ENCODE peak calls at places on chromosomes 12 and 14, in five cellular contexts. One of them, this sample, is unnamed. For H3K4me1, the result is how much of the 10 kb centered on the place peaks cover.

GRCh38 chr12:14959126-14959440 is 2.3 kb downstream of the ARHGDIB start:
- DNase-seq in tibial nerve: no peak
- DNase-seq in RWPE2: no peak
- DNase-seq in fibroblast of lung: no peak
- DNase-seq in uterus: no peak
- DNase-seq in this sample: no peak

GRCh38 chr12:61018571-61018970 is 1241.6 kb upstream of the USP15 start:
- DNase-seq in tibial nerve: no peak
- DNase-seq in fibroblast of lung: no peak
- DNase-seq in RWPE2: no peak
- DNase-seq in uterus: no peak
- DNase-seq in this sample: no peak

GRCh38 chr12:124172646-124173045 is 122.2 kb upstream of the RFLNA start:
- DNase-seq in tibial nerve: no peak
- DNase-seq in fibroblast of lung: peak
- DNase-seq in RWPE2: no peak
- DNase-seq in uterus: no peak
- DNase-seq in this sample: no peak

GRCh38 chr12:94771741-94772140 is 121.4 kb upstream of the TMCC3 start:
- DNase-seq in tibial nerve: no peak
- DNase-seq in RWPE2: no peak
- DNase-seq in uterus: no peak
- DNase-seq in fibroblast of lung: no peak
- DNase-seq in this sample: no peak

GRCh38 chr12:54163147-54163546 is 25.6 kb downstream of the SMUG1 start:
- DNase-seq in uterus: no peak
- DNase-seq in fibroblast of lung: no peak
- DNase-seq in tibial nerve: no peak
- DNase-seq in RWPE2: no peak
- DNase-seq in this sample: no peak

GRCh38 chr12:52683575-52684300 is 3.5 kb upstream of the KRT1 start:
- DNase-seq in tibial nerve: no peak
- DNase-seq in uterus: no peak
- DNase-seq in RWPE2: no peak
- DNase-seq in fibroblast of lung: no peak
- DNase-seq in this sample: no peak

GRCh38 chr12:82027612-82028011 is 268.5 kb upstream of the PPFIA2 start:
- DNase-seq in RWPE2: no peak
- DNase-seq in fibroblast of lung: no peak
- DNase-seq in uterus: no peak
- DNase-seq in tibial nerve: no peak
- DNase-seq in this sample: no peak

GRCh38 chr14:100731846-100732765 is 5.4 kb downstream of the DLK1 start:
- DNase-seq in tibial nerve: no peak
- DNase-seq in fibroblast of lung: no peak
- DNase-seq in RWPE2: peak
- DNase-seq in uterus: no peak
- DNase-seq in this sample: no peak

GRCh38 chr14:57478050-57478449 is 15.6 kb downstream of the CCDC198 start:
- DNase-seq in fibroblast of lung: no peak
- DNase-seq in tibial nerve: no peak
- DNase-seq in RWPE2: no peak
- DNase-seq in uterus: no peak
- DNase-seq in this sample: no peak

GRCh38 chr12:91763654-91764439 is 381.8 kb downstream of the BTG1 start:
- DNase-seq in uterus: no peak
- DNase-seq in RWPE2: no peak
- DNase-seq in fibroblast of lung: no peak
- DNase-seq in tibial nerve: no peak
- DNase-seq in this sample: no peak

GRCh38 chr12:120581998-120582397 is 796 bp upstream of the POP5 start:
- DNase-seq in tibial nerve: no peak
- DNase-seq in fibroblast of lung: no peak
- DNase-seq in uterus: no peak
- DNase-seq in RWPE2: no peak
- DNase-seq in this sample: no peak

GRCh38 chr14:49303952-49304516 is 282.1 kb downstream of the RPS29 start:
- DNase-seq in RWPE2: no peak
- DNase-seq in fibroblast of lung: peak
- DNase-seq in uterus: no peak
- DNase-seq in tibial nerve: peak
- DNase-seq in this sample: no peak

GRCh38 chr12:80268924-80269749 is 169.8 kb downstream of the OTOGL start:
- DNase-seq in tibial nerve: no peak
- DNase-seq in fibroblast of lung: peak
- DNase-seq in uterus: no peak
- DNase-seq in RWPE2: no peak
- DNase-seq in this sample: no peak

GRCh38 chr12:64077922-64078321 is 144.2 kb downstream of the KICS2 start:
- DNase-seq in fibroblast of lung: no peak
- DNase-seq in RWPE2: no peak
- DNase-seq in uterus: no peak
- DNase-seq in tibial nerve: no peak
- DNase-seq in this sample: no peak

GRCh38 chr12:67442347-67442841 is 173.2 kb downstream of the CAND1 start:
- DNase-seq in RWPE2: no peak
- DNase-seq in uterus: peak
- DNase-seq in fibroblast of lung: no peak
- DNase-seq in tibial nerve: no peak
- DNase-seq in this sample: no peak

DNA sequence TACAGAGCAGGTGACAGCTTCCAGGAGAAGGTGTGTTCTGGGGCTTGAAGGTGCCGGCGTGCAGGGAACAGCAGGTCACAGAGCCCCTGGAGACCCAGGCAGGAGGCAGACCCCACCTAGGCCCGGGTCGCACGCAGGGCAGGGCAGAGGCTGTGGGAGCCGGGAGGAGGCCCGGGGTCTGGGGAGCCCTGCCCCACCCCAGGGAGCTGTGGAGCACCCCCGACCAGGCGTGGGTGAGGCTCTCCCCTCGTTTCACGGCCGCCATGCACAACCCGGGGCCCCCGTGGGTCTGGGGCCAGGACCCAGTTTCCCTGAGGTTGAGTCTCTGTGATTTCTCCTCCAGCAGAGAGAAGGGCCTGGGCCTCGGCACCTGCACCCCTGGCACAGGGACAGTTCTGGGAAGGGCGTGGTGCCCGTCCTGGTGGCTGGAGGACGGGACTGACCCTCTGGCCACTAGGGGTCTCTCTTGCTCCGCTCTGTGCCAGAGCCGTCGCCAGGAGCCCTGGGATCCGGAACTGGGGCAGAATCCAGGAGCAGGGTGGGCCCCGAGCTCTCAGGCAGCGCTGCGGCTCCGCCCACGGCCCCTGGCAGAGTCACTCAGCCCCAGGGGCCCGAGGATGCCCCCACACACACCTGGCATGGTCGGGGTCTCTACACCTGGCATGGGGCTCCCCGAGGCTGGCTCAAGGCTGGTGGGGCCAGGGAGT is 75.2 kb upstream of the FBRSL1 start:
- DNase-seq in fibroblast of lung: peak
- DNase-seq in tibial nerve: peak
- DNase-seq in RWPE2: no peak
- DNase-seq in uterus: peak
- DNase-seq in this sample: no peak
- H3K27ac ChIP-seq in fibroblast of lung: no peak
- H3K27ac ChIP-seq in tibial nerve: no peak
- H3K27ac ChIP-seq in RWPE2: no peak
- H3K27ac ChIP-seq in uterus: no peak
- H3K27ac ChIP-seq in this sample: no peak

DNA sequence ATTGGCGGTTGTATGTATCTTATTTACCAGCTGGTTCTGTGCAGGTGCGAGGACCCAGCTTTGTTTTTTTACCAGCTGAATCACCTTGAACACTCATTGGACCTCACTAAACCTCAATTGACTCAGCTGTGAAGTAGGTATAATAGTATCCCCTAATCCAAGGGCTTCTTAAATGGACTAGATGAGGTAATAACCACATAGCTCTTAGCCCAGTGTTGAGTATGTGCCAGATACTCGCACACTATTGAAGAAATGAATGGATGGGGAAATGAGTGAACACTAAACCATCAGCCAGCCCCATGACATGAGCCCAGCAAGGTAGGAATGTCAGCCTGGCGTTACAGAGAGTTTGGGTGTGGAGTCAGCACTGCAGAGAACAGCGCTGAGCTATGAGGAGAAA is 79.7 kb downstream of the RIMBP2 start:
- DNase-seq in uterus: no peak
- DNase-seq in RWPE2: no peak
- DNase-seq in tibial nerve: no peak
- DNase-seq in fibroblast of lung: no peak
- DNase-seq in this sample: no peak
- TF ChIP-seq CTCF in uterus: no peak
- TF ChIP-seq CTCF in RWPE2: no peak
- TF ChIP-seq CTCF in tibial nerve: no peak
- TF ChIP-seq CTCF in fibroblast of lung: no peak
- TF ChIP-seq CTCF in this sample: no peak

DNA sequence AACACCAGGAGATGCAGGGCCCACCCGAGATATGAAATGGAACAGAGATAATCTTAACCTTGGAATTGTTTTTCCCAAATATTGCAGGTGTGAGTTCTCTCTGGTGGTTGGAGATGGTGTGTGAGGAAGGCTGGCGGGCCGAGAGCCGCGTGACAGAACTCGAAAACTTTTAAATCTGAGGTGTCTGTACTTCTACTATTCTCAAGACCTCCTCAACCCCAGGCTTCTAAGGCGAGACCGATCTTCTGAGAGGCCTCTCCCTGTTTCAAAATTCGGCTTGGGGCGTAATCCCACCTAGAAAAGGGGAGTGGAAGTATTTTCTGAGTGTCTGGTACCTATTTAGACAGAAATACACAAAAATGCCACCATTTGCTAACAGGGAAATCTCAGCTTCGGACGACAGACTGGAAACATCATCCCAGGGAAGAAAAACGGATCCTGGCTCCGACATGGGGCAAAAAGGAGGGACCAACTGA is 610 bp downstream of the SARNP start:
- DNase-seq in tibial nerve: no peak
- DNase-seq in RWPE2: no peak
- DNase-seq in fibroblast of lung: no peak
- DNase-seq in uterus: no peak
- DNase-seq in this sample: no peak
- H3K4me1 ChIP-seq in tibial nerve: half or more
- H3K4me1 ChIP-seq in RWPE2: under half
- H3K4me1 ChIP-seq in fibroblast of lung: under half
- H3K4me1 ChIP-seq in uterus: under half
- H3K4me1 ChIP-seq in this sample: under half

GRCh38 chr12:117367006-117367638 is 5.7 kb upstream of the NOS1 start:
- DNase-seq in RWPE2: no peak
- DNase-seq in fibroblast of lung: peak
- DNase-seq in tibial nerve: peak
- DNase-seq in uterus: peak
- DNase-seq in this sample: peak
- H3K27ac ChIP-seq in RWPE2: no peak
- H3K27ac ChIP-seq in fibroblast of lung: no peak
- H3K27ac ChIP-seq in tibial nerve: no peak
- H3K27ac ChIP-seq in uterus: no peak
- H3K27ac ChIP-seq in this sample: no peak